ENCODE peak calls at places on chromosomes 5 and 9, in six cellular contexts. R, N, J, K, B and T are unnamed samples.

GRCh38 chr5:75611324-75612210 is at the start of gene ANKDD1B:
- DNase-seq in N (no peak), B (peak; percentile 70), J (peak; percentile 47), R (peak; percentile 29), K (peak; percentile 62), T (no peak)

GRCh38 chr9:97237951-97238851 is 69.3 kb upstream of the CCDC180 start:
- DNase-seq in R (peak; percentile 85), K (peak; percentile 78), B (peak; percentile 90), N (peak; percentile 59), J (peak; percentile 88), T (peak; percentile 53)

GRCh38 chr5:42390115-42390514 is 33.1 kb upstream of the GHR start:
- DNase-seq in B (no peak), N (no peak), J (no peak), K (no peak), R (no peak), T (no peak)

GRCh38 chr5:146880985-146881384 is 2.4 kb upstream of the PPP2R2B start:
- DNase-seq in B (no peak), K (no peak), R (no peak), N (no peak), J (no peak), T (no peak)

GRCh38 chr9:37574996-37575395 is 1.2 kb downstream of the FBXO10 start:
- DNase-seq in N (no peak), R (no peak), J (no peak), K (no peak), B (no peak), T (no peak)

GRCh38 chr5:133048993-133049725 is 2.7 kb upstream of the HSPA4 start:
- DNase-seq in R (no peak), N (no peak), B (no peak), J (peak; percentile 8), K (peak; percentile 51), T (no peak)

GRCh38 chr9:137402752-137403151 is 20.2 kb downstream of the EXD3 start:
- DNase-seq in K (no peak), R (no peak), N (no peak), J (no peak), B (no peak), T (no peak)

GRCh38 chr5:31464081-31464480 is 67.8 kb downstream of the DROSHA start:
- DNase-seq in J (no peak), B (no peak), N (peak; percentile 15), K (no peak), R (no peak), T (no peak)

GRCh38 chr9:129763235-129763917 is 10.5 kb upstream of the PTGES start:
- DNase-seq in N (peak; percentile 62), K (no peak), B (peak; percentile 76), J (no peak), R (no peak), T (no peak)

GRCh38 chr5:72108200-72109050 is 1.1 kb downstream of the MAP1B start:
- DNase-seq in J (peak; percentile 62), N (no peak), K (peak; percentile 65), R (peak; percentile 68), B (peak; percentile 85), T (no peak)

GRCh38 chr5:179698935-179699639 is at the start of gene CANX:
- DNase-seq in J (peak; percentile 37), K (peak; percentile 19), N (no peak), B (no peak), R (peak; percentile 27), T (no peak)

GRCh38 chr5:141637693-141638419 is 1.1 kb downstream of the RELL2 start:
- DNase-seq in N (no peak), J (peak; percentile 43), B (peak; percentile 80), R (peak; percentile 46), K (peak; percentile 14), T (peak; percentile 48)

GRCh38 chr5:16457853-16458252 is 7.7 kb downstream of the ZNF622 start:
- DNase-seq in B (no peak), J (no peak), N (no peak), K (no peak), R (no peak), T (no peak)

GRCh38 chr5:104513621-104514020 is 951.0 kb upstream of the NUDT12 start:
- DNase-seq in B (no peak), K (no peak), N (no peak), J (no peak), R (no peak), T (no peak)

GRCh38 chr5:72505539-72505938 is 1.7 kb downstream of the ZNF366 start:
- DNase-seq in J (no peak), B (no peak), N (no peak), R (no peak), K (no peak), T (no peak)

GRCh38 chr9:18605763-18606162 is 131.8 kb downstream of the ADAMTSL1 start:
- DNase-seq in B (peak; percentile 73), K (no peak), J (no peak), N (no peak), R (no peak), T (no peak)

GRCh38 chr9:115157245-115157674 is 39.3 kb upstream of the TNC start:
- DNase-seq in N (no peak), B (peak; percentile 66), K (peak; percentile 87), J (peak; percentile 94), R (peak; percentile 85), T (no peak)